ENCODE peak calls at places on chromosomes 7 and 10, in four cellular contexts. F is fibroblast of the aortic adventitia, D is GM23248, L is left ventricle myocardium inferior. C is an unnamed sample.

GRCh38 chr7:158603773-158604755 is 16.4 kb upstream of the PTPRN2 start:
- DNase-seq in F (no peak), D (no peak), L (no peak), C (no peak)

GRCh38 chr10:23399701-23400144 is 39.2 kb upstream of the OTUD1 start:
- DNase-seq in F (peak), D (peak), L (peak), C (peak)

GRCh38 chr7:131604841-131605279 is 48.4 kb upstream of the PODXL start:
- DNase-seq in F (peak), D (peak), L (no peak), C (peak)

GRCh38 chr10:32166365-32166764 is 110.1 kb upstream of the KIF5B start:
- DNase-seq in F (no peak), D (no peak), L (no peak), C (no peak)

GRCh38 chr10:132422931-132423813 is 26.2 kb downstream of the PWWP2B start:
- DNase-seq in F (no peak), D (no peak), L (no peak), C (no peak)

GRCh38 chr7:55517191-55517633 is 55.1 kb downstream of the VOPP1 start:
- DNase-seq in F (no peak), D (no peak), L (no peak), C (no peak)

GRCh38 chr10:42637142-42637541 is 1.2 kb downstream of the ZNF33B start:
- DNase-seq in F (no peak), D (no peak), L (no peak), C (no peak)

GRCh38 chr10:44424953-44425352 is 40.1 kb upstream of the CXCL12 start:
- DNase-seq in F (no peak), D (no peak), L (no peak), C (peak)

GRCh38 chr10:119189811-119190282 is 11.2 kb upstream of the PRDX3 start:
- DNase-seq in F (peak), D (no peak), L (no peak), C (no peak)

GRCh38 chr7:17618652-17618974 is 320.2 kb downstream of the AHR start:
- DNase-seq in F (no peak), D (no peak), L (no peak), C (no peak)

GRCh38 chr10:3413937-3414710 is 241.5 kb upstream of the PITRM1 start:
- DNase-seq in F (no peak), D (no peak), L (no peak), C (no peak)

GRCh38 chr7:108492742-108493141 is 33.2 kb downstream of the PNPLA8 start:
- DNase-seq in F (no peak), D (no peak), L (no peak), C (no peak)

GRCh38 chr10:124949543-124949942 is 7.6 kb downstream of the ZRANB1 start:
- DNase-seq in F (no peak), D (peak), L (no peak), C (peak)

GRCh38 chr10:115948415-115948814 is 324.6 kb downstream of the GFRA1 start:
- DNase-seq in F (peak), D (peak), L (no peak), C (peak)

GRCh38 chr7:84070770-84071169 is 123.8 kb downstream of the SEMA3A start:
- DNase-seq in F (no peak), D (no peak), L (no peak), C (no peak)

GRCh38 chr10:97898429-97898828 is 48.8 kb downstream of the GOLGA7B start:
- DNase-seq in F (no peak), D (no peak), L (no peak), C (no peak)

GRCh38 chr7:4738711-4739527 is 36.5 kb upstream of the AP5Z1 start:
- DNase-seq in F (peak), D (peak), L (no peak), C (peak)

GRCh38 chr10:45495438-45496152 is 121.6 kb downstream of the ALOX5 start:
- DNase-seq in F (peak), D (peak), L (no peak), C (peak)

GRCh38 chr7:6258440-6259182 is 13.8 kb downstream of the CYTH3 start:
- DNase-seq in F (peak), D (peak), L (no peak), C (peak)

GRCh38 chr10:62193479-62193878 is 75.2 kb downstream of the RTKN2 start:
- DNase-seq in F (no peak), D (no peak), L (no peak), C (no peak)

GRCh38 chr10:112265745-112266144 is 17.5 kb upstream of the TECTB start:
- DNase-seq in F (peak), D (no peak), L (no peak), C (no peak)

GRCh38 chr10:93106631-93107072 is 33.0 kb downstream of the CYP26A1 start:
- DNase-seq in F (no peak), D (no peak), L (no peak), C (peak)

GRCh38 chr7:156131881-156132280 is 319.6 kb upstream of the SHH start:
- DNase-seq in F (no peak), D (no peak), L (no peak), C (no peak)

GRCh38 chr10:90462761-90463160 is 395.1 kb downstream of the HTR7 start:
- DNase-seq in F (peak), D (no peak), L (no peak), C (peak)

GRCh38 chr7:85186083-85186520 is 754 bp downstream of the SEMA3D start:
- DNase-seq in F (peak), D (peak), L (no peak), C (peak)

GRCh38 chr10:11605807-11606408 is 5.5 kb downstream of the USP6NL start:
- DNase-seq in F (no peak), D (no peak), L (no peak), C (no peak)

GRCh38 chr10:103854687-103855423 is 521 bp downstream of the SH3PXD2A start:
- DNase-seq in F (peak), D (peak), L (peak), C (peak)
- H3K4me3 ChIP-seq in F (peak), D (peak), L (peak), C (peak)

DNA sequence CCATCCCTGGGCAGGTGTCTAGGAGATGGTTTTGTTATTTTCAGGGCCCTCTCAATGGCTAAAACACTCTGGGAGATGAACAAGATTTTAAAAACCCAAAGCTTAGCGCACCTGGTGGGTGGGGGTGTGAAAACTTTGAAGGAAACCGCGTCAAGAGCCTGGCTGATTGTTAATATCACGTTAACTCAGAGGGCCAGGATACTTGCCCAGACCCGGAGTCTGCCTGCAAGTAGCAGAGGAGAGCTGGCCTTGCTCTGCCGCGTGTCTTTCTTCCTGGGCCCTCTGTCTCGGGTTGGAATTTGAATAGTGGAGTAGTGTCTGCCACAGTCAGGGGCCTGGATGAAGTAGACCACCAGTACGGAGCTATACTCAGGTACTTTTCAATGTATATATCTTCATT is 1.1 kb downstream of the MGMT start:
- DNase-seq in F (no peak), D (no peak), L (no peak), C (no peak)
- H3K4me3 ChIP-seq in F (no peak), D (no peak), L (peak), C (no peak)

GRCh38 chr10:110644598-110645462 is 694 bp downstream of the RBM20 start:
- DNase-seq in F (no peak), D (no peak), L (no peak), C (no peak)
- H3K4me3 ChIP-seq in F (peak), D (peak), L (peak), C (no peak)

DNA sequence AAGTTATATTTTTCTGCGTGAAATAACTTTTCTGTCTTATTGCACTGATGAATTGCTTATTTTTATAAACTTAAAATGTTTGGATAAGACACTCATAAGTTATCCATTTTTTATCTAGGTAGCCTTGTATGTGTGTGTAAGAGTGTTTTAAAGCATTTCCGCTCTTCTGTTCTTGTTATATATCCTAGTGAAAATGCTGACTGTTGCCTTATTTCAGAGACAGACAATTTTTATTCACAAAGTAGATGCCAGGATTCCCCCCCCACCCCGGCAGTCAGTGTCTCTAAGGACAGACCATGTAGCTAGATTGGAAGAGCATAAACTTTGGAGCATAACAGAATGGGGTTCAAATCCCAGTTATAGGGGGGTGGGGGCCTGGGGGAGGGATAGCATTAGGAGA is 1.6 kb downstream of the SMC3 start:
- DNase-seq in F (no peak), D (no peak), L (no peak), C (no peak)
- H3K4me3 ChIP-seq in F (peak), D (peak), L (peak), C (peak)

GRCh38 chr7:77396894-77397547 is 19.1 kb downstream of the GSAP start:
- DNase-seq in F (no peak), D (no peak), L (no peak), C (no peak)
- H3K4me3 ChIP-seq in F (no peak), D (no peak), L (no peak), C (no peak)